ENCODE peak calls at places on chromosome 20, in nine cellular contexts. G, O, T, B, F, S, Z, P and L are unnamed samples. For H3K4me1, the result is how much of the 10 kb centered on the place peaks cover.

GRCh38 chr20:6231551-6231950 is 108.7 kb upstream of the FERMT1 start:
- DNase-seq in G (no peak), F (no peak), P (no peak), T (no peak), B (no peak), S (no peak), Z (peak), O (no peak), L (no peak)

GRCh38 chr20:11454966-11455799 is 462.5 kb upstream of the BTBD3 start:
- DNase-seq in Z (peak), O (no peak), T (no peak), G (no peak), B (no peak), P (no peak), S (no peak), F (peak), L (no peak)

GRCh38 chr20:33803921-33804337 is 7.2 kb upstream of the CHMP4B start:
- DNase-seq in S (no peak), F (no peak), O (no peak), B (no peak), P (no peak), G (no peak), Z (peak), T (no peak), L (no peak)

GRCh38 chr20:38872491-38873049 is 53.6 kb upstream of the FAM83D start:
- DNase-seq in Z (no peak), F (no peak), T (peak), B (no peak), P (no peak), G (no peak), S (no peak), O (no peak), L (no peak)

GRCh38 chr20:32508775-32509119 is 76.4 kb downstream of the NOL4L start:
- DNase-seq in P (no peak), T (no peak), F (no peak), Z (no peak), G (no peak), B (no peak), S (no peak), O (no peak), L (no peak)

GRCh38 chr20:10642859-10643559 is 30.8 kb downstream of the JAG1 start:
- DNase-seq in B (no peak), F (no peak), O (no peak), Z (no peak), T (no peak), P (no peak), S (no peak), G (no peak), L (no peak)

GRCh38 chr20:2756056-2756611 is 44.3 kb downstream of the CPXM1 start:
- DNase-seq in B (no peak), F (no peak), S (no peak), Z (peak), P (no peak), G (peak), T (no peak), O (no peak), L (no peak)

GRCh38 chr20:19284400-19285178 is 72.1 kb downstream of the SLC24A3 start:
- DNase-seq in T (no peak), F (no peak), Z (no peak), O (no peak), P (no peak), B (no peak), S (no peak), G (no peak), L (no peak)

GRCh38 chr20:57544838-57545564 is 15.9 kb upstream of the PCK1 start:
- DNase-seq in G (no peak), T (no peak), S (no peak), O (no peak), B (no peak), Z (no peak), F (no peak), P (no peak), L (no peak)

GRCh38 chr20:5495026-5495425 is 178.3 kb upstream of the PROKR2 start:
- DNase-seq in G (no peak), P (no peak), O (no peak), S (no peak), T (no peak), Z (no peak), B (no peak), F (no peak), L (no peak)

GRCh38 chr20:24694157-24694726 is 224.8 kb downstream of the SYNDIG1 start:
- DNase-seq in B (no peak), F (no peak), O (no peak), T (no peak), S (no peak), G (no peak), Z (no peak), P (peak), L (no peak)

GRCh38 chr20:25065625-25066338 is 7.8 kb upstream of the ACSS1 start:
- DNase-seq in B (peak), O (peak), F (peak), P (peak), Z (peak), G (peak), T (peak), S (peak), L (no peak)

GRCh38 chr20:25553819-25554296 is 31.5 kb downstream of the NINL start:
- DNase-seq in P (no peak), Z (no peak), G (no peak), O (no peak), B (no peak), S (no peak), T (no peak), F (no peak), L (no peak)

GRCh38 chr20:47429409-47429808 is 72.3 kb upstream of the NCOA3 start:
- DNase-seq in Z (no peak), S (no peak), T (no peak), P (no peak), F (no peak), O (no peak), G (no peak), B (no peak), L (no peak)

GRCh38 chr20:7346562-7346961 is 579.1 kb downstream of the BMP2 start:
- DNase-seq in F (no peak), S (no peak), Z (peak), G (no peak), P (no peak), T (no peak), O (no peak), B (no peak), L (no peak)

GRCh38 chr20:25246182-25246943 is 1.5 kb upstream of the PYGB start:
- DNase-seq in B (no peak), T (peak), Z (no peak), F (no peak), O (no peak), G (no peak), S (no peak), P (no peak), L (no peak)

GRCh38 chr20:19945732-19946670 is 71.2 kb upstream of the NAA20 start:
- DNase-seq in F (no peak), B (peak), P (no peak), O (no peak), Z (no peak), T (no peak), G (no peak), S (no peak), L (no peak)

GRCh38 chr20:7798176-7798575 is 142.1 kb downstream of the HAO1 start:
- DNase-seq in P (no peak), F (no peak), O (no peak), S (no peak), G (no peak), T (no peak), Z (no peak), B (no peak), L (no peak)

GRCh38 chr20:47950557-47951283 is 165.4 kb upstream of the SULF2 start:
- DNase-seq in O (no peak), T (no peak), S (no peak), F (no peak), B (no peak), P (no peak), Z (peak), G (no peak), L (no peak)

GRCh38 chr20:23640018-23640872 is 2.5 kb upstream of the CST3 start:
- DNase-seq in T (no peak), O (no peak), S (no peak), Z (no peak), F (no peak), P (no peak), B (no peak), G (no peak), L (no peak)

GRCh38 chr20:60057123-60057865 is 99.1 kb downstream of the CDH26 start:
- DNase-seq in T (peak), G (peak), F (peak), O (peak), B (peak), S (peak), P (peak), Z (peak), L (peak)

GRCh38 chr20:33477386-33478234 is 12.3 kb upstream of the CBFA2T2 start:
- DNase-seq in F (no peak), O (no peak), G (no peak), S (no peak), B (no peak), Z (no peak), T (peak), P (no peak), L (no peak)

GRCh38 chr20:5070570-5070969 is 49.2 kb downstream of the PCNA start:
- DNase-seq in O (no peak), T (no peak), S (no peak), B (no peak), Z (no peak), G (no peak), P (no peak), F (no peak), L (no peak)

GRCh38 chr20:40510622-40511021 is 178.4 kb downstream of the MAFB start:
- DNase-seq in P (no peak), G (no peak), T (no peak), Z (no peak), O (no peak), S (no peak), B (no peak), F (no peak), L (no peak)

GRCh38 chr20:38805958-38806854 is 709 bp downstream of the PPP1R16B start:
- DNase-seq in S (no peak), G (peak), Z (no peak), O (peak), T (peak), B (no peak), F (no peak), P (no peak), L (no peak)

GRCh38 chr20:23289724-23290395 is 60.7 kb upstream of the NXT1 start:
- DNase-seq in S (no peak), P (no peak), G (no peak), T (no peak), F (no peak), B (no peak), Z (no peak), O (no peak), L (no peak)

GRCh38 chr20:24837721-24838456 is 111.2 kb upstream of the CST7 start:
- DNase-seq in T (no peak), S (no peak), Z (no peak), O (no peak), P (no peak), G (no peak), B (no peak), F (no peak), L (no peak)

GRCh38 chr20:59043698-59044097 is 1.1 kb upstream of the PRELID3B start:
- DNase-seq in O (no peak), G (no peak), T (peak), B (no peak), F (no peak), Z (peak), S (no peak), P (no peak), L (no peak)
- H3K27ac ChIP-seq in O (peak), G (no peak), T (peak), B (no peak), F (no peak), Z (peak), S (no peak), P (peak), L (no peak)

DNA sequence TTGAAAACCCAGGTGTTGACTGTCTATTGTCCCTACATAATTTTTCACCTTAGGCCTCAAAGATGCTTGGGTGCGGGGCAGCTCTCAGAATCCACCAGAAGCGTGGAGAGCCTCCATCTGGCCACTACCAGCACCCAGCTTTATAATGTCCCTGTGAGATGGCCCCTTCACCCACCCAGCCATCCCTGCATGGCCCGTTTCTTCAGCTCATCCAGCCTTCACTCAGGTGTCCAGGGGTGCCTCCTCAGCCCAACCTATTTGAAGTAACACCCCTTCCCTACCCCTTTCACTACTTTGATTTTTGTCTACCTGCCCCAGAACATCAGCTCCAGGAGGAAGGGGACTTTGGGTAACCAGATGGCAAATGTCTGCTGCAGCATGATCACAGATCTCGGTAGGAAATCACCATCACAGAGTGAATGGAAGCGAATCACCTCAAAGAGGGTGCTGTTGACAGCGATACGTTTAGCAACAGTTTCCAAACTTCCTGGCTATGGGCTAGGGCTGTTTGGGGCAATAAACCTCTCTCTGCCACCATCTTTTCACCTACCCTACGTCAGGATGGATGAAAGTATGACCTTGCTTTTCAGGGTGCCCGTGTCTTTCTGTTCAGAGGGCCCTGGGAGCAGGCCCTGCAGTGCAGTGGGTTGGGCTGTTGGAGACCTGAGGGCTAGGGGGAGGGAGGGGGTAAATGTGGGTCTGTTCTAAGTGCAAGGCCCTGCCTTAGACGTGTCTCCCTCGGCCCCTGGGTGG is 1.2 kb upstream of the SLC17A9 start:
- DNase-seq in O (no peak), F (no peak), T (no peak), P (no peak), G (no peak), B (no peak), S (no peak), Z (no peak), L (no peak)
- H3K4me1 ChIP-seq in O (under half), F (under half), T (under half), P (half or more), G (under half), B (under half), S (under half), Z (under half), L (under half)

GRCh38 chr20:420721-421574 is 12.8 kb downstream of the RBCK1 start:
- DNase-seq in O (no peak), Z (no peak), F (peak), T (peak), G (no peak), P (no peak), S (no peak), B (no peak), L (no peak)
- H3K4me3 ChIP-seq in O (no peak), Z (no peak), F (no peak), T (no peak), G (no peak), P (no peak), S (no peak), B (no peak), L (no peak)

GRCh38 chr20:17895641-17896246 is 72.8 kb downstream of the SNX5 start:
- DNase-seq in B (no peak), G (no peak), F (no peak), Z (no peak), P (peak), T (no peak), O (peak), S (no peak), L (no peak)
- H3K27ac ChIP-seq in B (peak), G (no peak), F (no peak), Z (no peak), P (peak), T (no peak), O (no peak), S (no peak), L (no peak)

GRCh38 chr20:62928246-62928939 is 2.1 kb upstream of the DIDO1 start:
- DNase-seq in F (no peak), G (no peak), B (no peak), T (no peak), S (no peak), Z (no peak), P (no peak), O (no peak), L (no peak)

GRCh38 chr20:62931464-62931863 is 5.2 kb upstream of the DIDO1 start:
- DNase-seq in O (no peak), F (no peak), Z (no peak), P (no peak), G (no peak), S (no peak), B (no peak), T (no peak), L (no peak)

GRCh38 chr20:62927128-62927705 is 912 bp upstream of the DIDO1 start:
- DNase-seq in F (no peak), S (no peak), B (no peak), P (no peak), O (no peak), Z (no peak), G (no peak), T (no peak), L (no peak)

GRCh38 chr20:62926229-62927127 is at the start of gene DIDO1:
- DNase-seq in S (peak), Z (peak), G (peak), T (peak), P (peak), F (peak), B (peak), O (peak), L (no peak)

GRCh38 chr20:62929051-62929538 is 2.8 kb upstream of the DIDO1 start:
- DNase-seq in P (peak), S (peak), F (no peak), T (no peak), G (peak), Z (peak), O (peak), B (peak), L (no peak)
- H3K4me1 ChIP-seq in P (half or more), S (under half), F (under half), T (half or more), G (under half), Z (under half), O (under half), B (under half), L (under half)

DNA sequence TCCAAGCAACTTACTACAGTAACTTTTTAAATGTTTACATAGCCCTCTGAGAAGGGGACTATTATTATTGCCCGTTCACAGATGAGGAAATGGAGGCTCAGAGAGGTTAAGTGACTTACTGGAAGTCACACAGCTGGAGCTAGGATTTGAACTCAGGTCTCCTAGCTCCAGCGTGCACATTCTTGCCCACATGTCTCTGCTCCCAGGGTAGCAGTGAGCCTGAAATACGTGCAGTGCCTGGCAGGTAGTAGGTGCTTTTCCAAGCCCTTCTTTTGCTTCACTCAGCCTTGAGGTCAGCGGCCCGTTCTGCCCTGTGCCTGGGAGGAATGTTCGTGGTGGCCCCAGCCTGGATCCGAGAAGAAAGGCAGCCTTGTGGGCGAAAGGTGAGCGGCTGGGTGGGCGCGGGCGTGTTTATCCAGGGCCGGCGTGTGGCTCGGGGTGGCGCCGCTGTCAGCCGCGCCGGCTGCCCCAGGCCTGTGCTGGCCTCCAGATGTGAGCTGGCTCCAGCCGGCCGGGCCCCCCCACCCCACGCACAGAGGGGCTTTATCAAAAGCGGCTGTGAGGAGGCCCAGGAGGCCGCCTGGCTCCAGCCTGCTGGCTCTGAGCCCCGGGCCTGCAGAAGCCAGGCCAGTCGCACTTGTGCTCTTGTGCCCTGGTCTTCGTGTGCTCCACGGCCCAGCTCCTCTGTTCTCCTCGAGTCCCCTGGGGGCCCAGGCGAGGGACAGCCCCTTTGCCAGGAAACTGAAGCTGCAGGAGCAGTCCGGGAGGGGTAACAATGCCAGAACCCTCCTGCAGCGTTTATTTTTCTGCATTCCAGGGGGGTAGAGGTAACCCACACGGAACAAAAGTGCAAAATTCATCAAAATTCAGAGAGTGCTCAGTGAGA is 58.1 kb downstream of the UBE2V1 start:
- DNase-seq in F (no peak), T (no peak), O (no peak), Z (no peak), B (no peak), S (no peak), G (peak), P (no peak), L (no peak)
- H3K4me3 ChIP-seq in F (no peak), T (no peak), O (no peak), Z (no peak), B (no peak), S (peak), G (no peak), P (no peak), L (no peak)

GRCh38 chr20:58874469-58874868 is 22.0 kb downstream of the GNAS start:
- DNase-seq in S (no peak), G (no peak), Z (no peak), F (no peak), P (no peak), B (no peak), T (no peak), O (no peak), L (no peak)

GRCh38 chr20:58875111-58875510 is 22.6 kb downstream of the GNAS start:
- DNase-seq in G (peak), S (no peak), O (no peak), Z (no peak), F (no peak), T (no peak), P (no peak), B (no peak), L (no peak)

GRCh38 chr20:58876437-58876836 is 23.9 kb downstream of the GNAS start:
- DNase-seq in G (no peak), T (no peak), B (no peak), F (no peak), S (no peak), P (no peak), Z (no peak), O (no peak), L (no peak)

GRCh38 chr20:58877374-58878360 is 25.2 kb downstream of the GNAS start:
- DNase-seq in P (no peak), F (no peak), G (peak), Z (no peak), O (peak), B (no peak), T (no peak), S (no peak), L (no peak)

GRCh38 chr20:58875541-58876134 is 23.1 kb downstream of the GNAS start:
- DNase-seq in B (no peak), G (no peak), Z (peak), F (no peak), T (no peak), P (no peak), S (no peak), O (no peak), L (no peak)
- H3K27ac ChIP-seq in B (no peak), G (no peak), Z (peak), F (no peak), T (no peak), P (no peak), S (no peak), O (no peak), L (no peak)